ENCODE peak calls at places on chromosomes 7 and 10, in six cellular contexts. A is NCI-H345; K is activated T-cell treated with anti-CD3 and anti-CD28 coated beads, Interleukin-2, amount 50 U/mL, for 24 hours; U is iPS-NIHi11; S is lung microvascular endothelial cell; R is ovary. T is an unnamed sample.

GRCh38 chr10:31851216-31851615 is 77.4 kb downstream of the ARHGAP12 start:
- DNase-seq in S (no peak), R (no peak), U (no peak), K (no peak), A (no peak), T (no peak)

GRCh38 chr7:128076216-128076821 is 45.1 kb upstream of the LRRC4 start:
- DNase-seq in S (no peak), R (no peak), U (no peak), K (no peak), A (no peak), T (no peak)

GRCh38 chr7:29126804-29127203 is 19.5 kb downstream of the CPVL start:
- DNase-seq in U (no peak), S (no peak), R (no peak), K (no peak), A (no peak), T (no peak)

GRCh38 chr7:144384555-144385245 is 18.8 kb downstream of the NOBOX start:
- DNase-seq in U (peak), K (peak), R (no peak), S (no peak), A (no peak), T (peak)

GRCh38 chr7:12161146-12161545 is 49.9 kb upstream of the TMEM106B start:
- DNase-seq in S (no peak), U (no peak), K (no peak), A (no peak), R (no peak), T (no peak)

GRCh38 chr10:47406870-47407648 is 23.0 kb upstream of the ZNF488 start:
- DNase-seq in K (no peak), A (no peak), S (no peak), U (peak), R (no peak), T (no peak)

GRCh38 chr7:101390901-101391301 is 28.2 kb downstream of the COL26A1 start:
- DNase-seq in U (peak), R (peak), K (peak), S (no peak), A (no peak), T (peak)

GRCh38 chr7:41711283-41712064 is 8.6 kb upstream of the INHBA start:
- DNase-seq in K (no peak), A (no peak), S (peak), U (peak), R (no peak), T (no peak)

GRCh38 chr7:115805458-115805857 is 225.1 kb downstream of the TFEC start:
- DNase-seq in K (no peak), S (peak), U (no peak), R (no peak), A (peak), T (no peak)

GRCh38 chr7:51067757-51068156 is 248.9 kb downstream of the COBL start:
- DNase-seq in A (peak), K (peak), R (peak), S (peak), U (peak), T (peak)

GRCh38 chr10:72173635-72174296 is 42.0 kb upstream of the ANAPC16 start:
- DNase-seq in U (no peak), R (no peak), S (no peak), A (no peak), K (no peak), T (no peak)

GRCh38 chr10:129888784-129889616 is 75.1 kb downstream of the EBF3 start:
- DNase-seq in S (peak), A (no peak), K (peak), U (peak), R (peak), T (peak)

T was measured in activated naive CD4-positive, alpha-beta T cell treated with Interleukin-2 at 50 U/mL for 16 hours.